ENCODE peak calls at places on chromosome 19, in four cellular contexts. Z is stimulated activated CD8-positive, alpha-beta memory T cell treated with anti-CD3 and anti-CD28 coated beads, Interleukin-2, amount 100 ng/mL, for 48 hours; R is B cell; A is stimulated activated CD4-positive, alpha-beta T cell treated with anti-CD3 and anti-CD28 coated beads, Interleukin-15, amount 100 ng/mL, for 1 hour. L is an unnamed sample.
A peak's percentile ranks its signal among the peaks of the same experiment; 100 is the strongest.

GRCh38 chr19:47319923-47320871 is 10.5 kb downstream of the C5AR1 start:
- DNase-seq in Z (no peak), R (no peak), A (no peak), L (no peak)

GRCh38 chr19:3192228-3192635 is 6.5 kb downstream of the NCLN start:
- DNase-seq in Z (no peak), R (no peak), A (no peak), L (no peak)

GRCh38 chr19:4678881-4679379 is 8.8 kb upstream of the MYDGF start:
- DNase-seq in Z (no peak), R (no peak), A (peak; percentile 8), L (no peak)

GRCh38 chr19:37251308-37252229 is 33.6 kb downstream of the ZNF383 start:
- DNase-seq in Z (peak; percentile 15), R (peak; percentile 77), A (no peak), L (no peak)

GRCh38 chr19:55131421-55131820 is 14.0 kb upstream of the PPP1R12C start:
- DNase-seq in Z (no peak), R (no peak), A (no peak), L (no peak)

GRCh38 chr19:29328586-29328985 is 115.6 kb upstream of the UQCRFS1 start:
- DNase-seq in Z (no peak), R (no peak), A (no peak), L (no peak)

GRCh38 chr19:13881692-13882418 is 4.9 kb downstream of the NANOS3 start:
- DNase-seq in Z (no peak), R (no peak), A (no peak), L (no peak)

GRCh38 chr19:35159606-35160005 is 5.1 kb downstream of the FXYD5 start:
- DNase-seq in Z (no peak), R (no peak), A (no peak), L (no peak)

GRCh38 chr19:45352914-45353796 is 12.6 kb downstream of the KLC3 start:
- DNase-seq in Z (no peak), R (no peak), A (no peak), L (no peak)

GRCh38 chr19:6760606-6761005 is 6.6 kb downstream of the SH2D3A start:
- DNase-seq in Z (no peak), R (no peak), A (no peak), L (no peak)

GRCh38 chr19:38173324-38174041 is 50.5 kb downstream of the DPF1 start:
- DNase-seq in Z (no peak), R (no peak), A (no peak), L (no peak)

GRCh38 chr19:17751103-17751911 is at the start of gene FCHO1:
- DNase-seq in Z (peak; percentile 77), R (peak; percentile 95), A (peak; percentile 71), L (no peak)

GRCh38 chr19:1837625-1838105 is 10.6 kb downstream of the REXO1 start:
- DNase-seq in Z (peak; percentile 49), R (peak; percentile 52), A (peak; percentile 49), L (peak; percentile 74)

GRCh38 chr19:45305421-45305820 is 17.3 kb downstream of the CKM start:
- DNase-seq in Z (no peak), R (no peak), A (no peak), L (no peak)

L was measured in progenitor cell of endocrine pancreas.